ENCODE peak calls at places on chromosomes 6 and 20, in seven cellular contexts. O is activated naive CD8-positive, alpha-beta T cell treated with anti-CD3 and anti-CD28 coated beads, Interleukin-2, amount 50 U/mL, for 16 hours; A is Daoy; D is amygdala; M is stomach; U is stimulated activated CD4-positive, alpha-beta T cell treated with anti-CD3 and anti-CD28 coated beads, Interleukin-12 subunit alpha, Interleukin-12 subunit beta, amount 100 ng/mL, for 4 hours; F is stimulated activated naive CD8-positive, alpha-beta T cell treated with anti-CD3 and anti-CD28 coated beads, Interleukin-15, Interleukin-2, amounts not matched to agents 100 U/mL and 50 U/mL, for 24 hours. X is an unnamed sample.

GRCh38 chr6:105609375-105609991 is 206.6 kb upstream of the PREP start:
- DNase-seq in M (no peak), A (peak), F (no peak), D (no peak), O (no peak), U (no peak), X (peak)

GRCh38 chr6:5167501-5167900 is 82.4 kb downstream of the PPP1R3G start:
- DNase-seq in O (no peak), U (no peak), F (no peak), M (no peak), D (no peak), A (no peak), X (no peak)

GRCh38 chr6:90294989-90295853 is 1.4 kb downstream of the BACH2 start:
- DNase-seq in D (no peak), M (peak), F (peak), A (peak), U (peak), O (peak), X (peak)

GRCh38 chr6:2229039-2229438 is 16.4 kb downstream of the GMDS start:
- DNase-seq in D (no peak), U (no peak), M (no peak), A (no peak), O (no peak), F (no peak), X (no peak)

GRCh38 chr6:33215281-33215680 is 7.0 kb downstream of the RING1 start:
- DNase-seq in O (no peak), A (no peak), D (no peak), F (no peak), M (no peak), U (no peak), X (no peak)

GRCh38 chr6:30613251-30614043 is 3.6 kb downstream of the PPP1R10 start:
- DNase-seq in D (no peak), M (no peak), F (no peak), A (peak), U (no peak), O (no peak), X (no peak)

GRCh38 chr6:141451508-141452353 is 681.0 kb upstream of the GJE1 start:
- DNase-seq in M (no peak), U (no peak), A (peak), F (no peak), D (no peak), O (no peak), X (no peak)

GRCh38 chr6:138404666-138405337 is 779 bp downstream of the HEBP2 start:
- DNase-seq in D (no peak), F (peak), U (no peak), O (no peak), M (no peak), A (no peak), X (peak)

GRCh38 chr6:143336446-143337152 is 113.9 kb downstream of the ADAT2 start:
- DNase-seq in D (no peak), U (no peak), F (no peak), M (no peak), O (no peak), A (peak), X (no peak)

GRCh38 chr6:104526383-104526782 is 333.3 kb downstream of the HACE1 start:
- DNase-seq in D (no peak), M (no peak), U (no peak), O (no peak), A (no peak), F (no peak), X (no peak)

GRCh38 chr6:158219229-158219628 is 51.1 kb downstream of the GTF2H5 start:
- DNase-seq in U (no peak), F (no peak), A (no peak), M (no peak), O (no peak), D (no peak), X (no peak)

GRCh38 chr6:168150551-168151444 is 71.8 kb upstream of the FRMD1 start:
- DNase-seq in U (no peak), A (no peak), M (no peak), D (peak), O (no peak), F (no peak), X (peak)

GRCh38 chr6:36504982-36505381 is 42.3 kb downstream of the STK38 start:
- DNase-seq in D (no peak), U (no peak), M (no peak), F (no peak), O (no peak), A (no peak), X (no peak)

GRCh38 chr6:100184473-100184872 is 190.4 kb upstream of the MCHR2 start:
- DNase-seq in M (no peak), F (no peak), O (no peak), D (no peak), A (no peak), U (no peak), X (no peak)

GRCh38 chr6:44925100-44925739 is 402.9 kb upstream of the RUNX2 start:
- DNase-seq in U (no peak), M (no peak), O (no peak), F (peak), D (no peak), A (peak), X (no peak)

GRCh38 chr6:79946242-79946641 is 1.1 kb downstream of the ELOVL4 start:
- DNase-seq in A (peak), O (no peak), F (peak), U (no peak), M (no peak), D (no peak), X (no peak)

GRCh38 chr6:48614326-48614725 is 503.3 kb upstream of the PTCHD4 start:
- DNase-seq in M (no peak), U (no peak), A (no peak), D (no peak), F (no peak), O (no peak), X (no peak)

GRCh38 chr6:32175711-32176475 is at the start of gene AGPAT1:
- DNase-seq in A (peak), D (peak), U (peak), O (peak), M (peak), F (peak), X (peak)

GRCh38 chr6:44224154-44224977 is 971 bp downstream of the SLC29A1 start:
- DNase-seq in U (no peak), M (no peak), F (peak), O (no peak), A (peak), D (no peak), X (peak)

GRCh38 chr20:21719592-21720214 is 14.2 kb downstream of the PAX1 start:
- DNase-seq in D (peak), F (peak), A (peak), O (no peak), U (peak), M (peak), X (peak)

GRCh38 chr6:62298745-62299392 is 12.8 kb upstream of the KHDRBS2 start:
- DNase-seq in U (no peak), O (no peak), A (no peak), D (no peak), F (no peak), M (no peak), X (no peak)

GRCh38 chr6:111057074-111057752 is 30.1 kb upstream of the SLC16A10 start:
- DNase-seq in D (no peak), F (peak), U (no peak), A (peak), O (no peak), M (peak), X (peak)

GRCh38 chr6:129486333-129486732 is 223.6 kb downstream of the ARHGAP18 start:
- DNase-seq in O (no peak), F (no peak), D (no peak), U (no peak), A (no peak), M (no peak), X (no peak)

GRCh38 chr6:39791850-39792500 is at the start of gene DAAM2:
- DNase-seq in D (no peak), M (peak), U (no peak), F (no peak), O (no peak), A (peak), X (peak)

GRCh38 chr6:13012977-13013680 is 296.6 kb downstream of the PHACTR1 start:
- DNase-seq in D (peak), A (peak), F (no peak), M (peak), O (no peak), U (no peak), X (peak)

GRCh38 chr6:75893776-75894152 is 144.7 kb downstream of the MYO6 start:
- DNase-seq in U (no peak), M (no peak), O (no peak), F (no peak), A (no peak), D (no peak), X (no peak)

GRCh38 chr6:36625161-36625919 is 31.2 kb downstream of the SRSF3 start:
- DNase-seq in M (peak), O (no peak), A (peak), F (no peak), U (no peak), D (peak), X (no peak)

GRCh38 chr20:1629321-1629720 is 9.5 kb upstream of the SIRPB1 start:
- DNase-seq in F (no peak), U (no peak), O (no peak), M (no peak), D (no peak), A (no peak), X (no peak)

GRCh38 chr6:52243282-52243893 is 912 bp downstream of the IL17F start:
- DNase-seq in U (no peak), O (no peak), M (no peak), D (no peak), A (peak), F (no peak), X (no peak)

GRCh38 chr20:16574656-16575355 is 1.6 kb upstream of the KIF16B start:
- DNase-seq in U (peak), F (peak), A (peak), O (peak), D (peak), M (peak), X (peak)

GRCh38 chr6:132798820-132799538 is 542 bp upstream of the SLC18B1 start:
- DNase-seq in O (peak), D (no peak), F (peak), M (peak), A (peak), U (peak), X (peak)

GRCh38 chr6:44342052-44342451 is 398 bp upstream of the SPATS1 start:
- DNase-seq in F (no peak), U (no peak), A (no peak), O (no peak), M (no peak), D (peak), X (no peak)

X was measured in head of caudate nucleus.